ENCODE peak calls at places on chromosomes 7 and 10, in six cellular contexts. One of them, this sample, is unnamed.

GRCh38 chr10:17943033-17943745 is 8.5 kb upstream of the SLC39A12 start:
- DNase-seq in heart left ventricle: no peak
- DNase-seq in AG04449: no peak
- DNase-seq in RWPE2: no peak
- DNase-seq in AG20443: no peak
- DNase-seq in sigmoid colon: no peak
- DNase-seq in this sample: no peak

GRCh38 chr7:36400606-36401005 is 10.9 kb downstream of the ANLN start:
- DNase-seq in heart left ventricle: no peak
- DNase-seq in AG04449: peak
- DNase-seq in RWPE2: no peak
- DNase-seq in AG20443: peak
- DNase-seq in sigmoid colon: no peak
- DNase-seq in this sample: no peak

GRCh38 chr10:3287566-3288445 is 115.2 kb upstream of the PITRM1 start:
- DNase-seq in heart left ventricle: no peak
- DNase-seq in AG04449: no peak
- DNase-seq in RWPE2: no peak
- DNase-seq in AG20443: no peak
- DNase-seq in sigmoid colon: no peak
- DNase-seq in this sample: no peak

GRCh38 chr7:75971961-75972763 is 22.2 kb downstream of the TMEM120A start:
- DNase-seq in heart left ventricle: peak
- DNase-seq in AG04449: no peak
- DNase-seq in RWPE2: no peak
- DNase-seq in AG20443: peak
- DNase-seq in sigmoid colon: peak
- DNase-seq in this sample: no peak

GRCh38 chr7:41834805-41835694 is 132.2 kb upstream of the INHBA start:
- DNase-seq in heart left ventricle: no peak
- DNase-seq in AG04449: no peak
- DNase-seq in RWPE2: no peak
- DNase-seq in AG20443: peak
- DNase-seq in sigmoid colon: no peak
- DNase-seq in this sample: no peak

GRCh38 chr7:158113321-158114025 is 474.1 kb downstream of the PTPRN2 start:
- DNase-seq in heart left ventricle: no peak
- DNase-seq in AG04449: no peak
- DNase-seq in RWPE2: no peak
- DNase-seq in AG20443: no peak
- DNase-seq in sigmoid colon: no peak
- DNase-seq in this sample: no peak

GRCh38 chr7:67653856-67654442 is 657.3 kb downstream of the TYW1 start:
- DNase-seq in heart left ventricle: no peak
- DNase-seq in AG04449: no peak
- DNase-seq in RWPE2: no peak
- DNase-seq in AG20443: no peak
- DNase-seq in sigmoid colon: no peak
- DNase-seq in this sample: no peak

GRCh38 chr7:29229056-29229455 is 34.5 kb downstream of the CHN2 start:
- DNase-seq in heart left ventricle: no peak
- DNase-seq in AG04449: no peak
- DNase-seq in RWPE2: no peak
- DNase-seq in AG20443: no peak
- DNase-seq in sigmoid colon: no peak
- DNase-seq in this sample: no peak

GRCh38 chr7:1287629-1288225 is 55.1 kb downstream of the UNCX start:
- DNase-seq in heart left ventricle: peak
- DNase-seq in AG04449: no peak
- DNase-seq in RWPE2: no peak
- DNase-seq in AG20443: no peak
- DNase-seq in sigmoid colon: no peak
- DNase-seq in this sample: no peak

GRCh38 chr7:111855161-111855841 is 293.0 kb upstream of the IMMP2L start:
- DNase-seq in heart left ventricle: no peak
- DNase-seq in AG04449: peak
- DNase-seq in RWPE2: no peak
- DNase-seq in AG20443: peak
- DNase-seq in sigmoid colon: no peak
- DNase-seq in this sample: no peak

GRCh38 chr10:128062331-128062730 is 63.9 kb downstream of the MKI67 start:
- DNase-seq in heart left ventricle: no peak
- DNase-seq in AG04449: no peak
- DNase-seq in RWPE2: no peak
- DNase-seq in AG20443: no peak
- DNase-seq in sigmoid colon: no peak
- DNase-seq in this sample: no peak

GRCh38 chr7:148058092-148058491 is 532.5 kb upstream of the C7orf33 start:
- DNase-seq in heart left ventricle: no peak
- DNase-seq in AG04449: no peak
- DNase-seq in RWPE2: no peak
- DNase-seq in AG20443: no peak
- DNase-seq in sigmoid colon: no peak
- DNase-seq in this sample: no peak

GRCh38 chr7:36925207-36925606 is 200.9 kb upstream of the AOAH start:
- DNase-seq in heart left ventricle: no peak
- DNase-seq in AG04449: no peak
- DNase-seq in RWPE2: no peak
- DNase-seq in AG20443: no peak
- DNase-seq in sigmoid colon: no peak
- DNase-seq in this sample: no peak

GRCh38 chr7:137838706-137839315 is 8.0 kb downstream of the DGKI start:
- DNase-seq in heart left ventricle: no peak
- DNase-seq in AG04449: no peak
- DNase-seq in RWPE2: no peak
- DNase-seq in AG20443: no peak
- DNase-seq in sigmoid colon: no peak
- DNase-seq in this sample: peak

GRCh38 chr10:71086439-71087080 is 125.8 kb upstream of the UNC5B start:
- DNase-seq in heart left ventricle: peak
- DNase-seq in AG04449: no peak
- DNase-seq in RWPE2: no peak
- DNase-seq in AG20443: no peak
- DNase-seq in sigmoid colon: peak
- DNase-seq in this sample: peak

GRCh38 chr7:73521636-73522080 is 435 bp downstream of the BAZ1B start:
- DNase-seq in heart left ventricle: no peak
- DNase-seq in AG04449: no peak
- DNase-seq in RWPE2: no peak
- DNase-seq in AG20443: peak
- DNase-seq in sigmoid colon: no peak
- DNase-seq in this sample: peak

This sample was measured in stimulated activated effector memory CD8-positive, alpha-beta T cell treated with anti-CD3 and anti-CD28 coated beads, Interleukin-12 subunit alpha, Interleukin-12 subunit beta, amount 100 ng/mL, for 72 hours.